ENCODE peak calls at places on chromosomes 16 and 17, in nine cellular contexts. F, E, Q, U, G, T, W, P and C are unnamed samples. For H3K36me3 and H3K27me3, the result is how much of the 10 kb centered on the place peaks cover.

GRCh38 chr16:55154956-55155355 is 169.0 kb upstream of the IRX6 start:
- DNase-seq in F (no peak), E (no peak), Q (no peak), U (no peak), G (no peak), T (no peak), W (no peak), P (no peak), C (no peak)

GRCh38 chr17:66633322-66633965 is 201.5 kb upstream of the CACNG5 start:
- DNase-seq in F (no peak), E (no peak), Q (no peak), U (peak), G (no peak), T (no peak), W (no peak), P (no peak), C (no peak)

GRCh38 chr16:65042966-65043365 is 78.9 kb downstream of the CDH11 start:
- DNase-seq in F (no peak), E (no peak), Q (no peak), U (no peak), G (no peak), T (no peak), W (no peak), P (no peak), C (no peak)

GRCh38 chr17:79042421-79043190 is 18.6 kb downstream of the C1QTNF1 start:
- DNase-seq in F (peak), E (peak), Q (no peak), U (peak), G (peak), T (peak), W (peak), P (no peak), C (peak)

GRCh38 chr16:54431041-54431996 is 144.7 kb upstream of the IRX3 start:
- DNase-seq in F (no peak), E (peak), Q (no peak), U (no peak), G (no peak), T (no peak), W (no peak), P (no peak), C (no peak)

GRCh38 chr17:48219605-48220004 is 112.0 kb downstream of the SNX11 start:
- DNase-seq in F (no peak), E (no peak), Q (no peak), U (no peak), G (no peak), T (no peak), W (no peak), P (no peak), C (peak)

GRCh38 chr16:84007520-84007919 is 35.1 kb downstream of the SLC38A8 start:
- DNase-seq in F (no peak), E (no peak), Q (no peak), U (no peak), G (no peak), T (no peak), W (no peak), P (no peak), C (no peak)

GRCh38 chr17:70040336-70040735 is 34.7 kb upstream of the KCNJ16 start:
- DNase-seq in F (peak), E (peak), Q (no peak), U (no peak), G (no peak), T (no peak), W (no peak), P (no peak), C (no peak)

GRCh38 chr17:9817086-9817485 is 4.8 kb downstream of the GSG1L2 start:
- DNase-seq in F (peak), E (peak), Q (peak), U (no peak), G (no peak), T (no peak), W (peak), P (no peak), C (peak)

GRCh38 chr17:47847341-47848197 is 3.4 kb downstream of the SP6 start:
- DNase-seq in F (no peak), E (no peak), Q (no peak), U (peak), G (no peak), T (no peak), W (no peak), P (no peak), C (peak)

GRCh38 chr17:15782809-15783208 is 50.7 kb downstream of the TBC1D26 start:
- DNase-seq in F (no peak), E (no peak), Q (no peak), U (no peak), G (peak), T (no peak), W (peak), P (no peak), C (peak)

GRCh38 chr17:68074279-68074678 is 38.7 kb downstream of the KPNA2 start:
- DNase-seq in F (no peak), E (no peak), Q (no peak), U (no peak), G (no peak), T (no peak), W (no peak), P (no peak), C (no peak)

GRCh38 chr16:30184430-30185140 is 1.2 kb downstream of the CORO1A start:
- DNase-seq in F (no peak), E (no peak), Q (no peak), U (no peak), G (peak), T (peak), W (peak), P (no peak), C (peak)

GRCh38 chr17:46751425-46751824 is 67.1 kb downstream of the WNT3 start:
- DNase-seq in F (no peak), E (no peak), Q (no peak), U (no peak), G (no peak), T (no peak), W (no peak), P (no peak), C (no peak)

GRCh38 chr17:10743316-10744009 is 13.6 kb upstream of the TMEM220 start:
- DNase-seq in F (peak), E (peak), Q (no peak), U (no peak), G (no peak), T (no peak), W (no peak), P (no peak), C (no peak)

GRCh38 chr16:21598676-21599157 is 660 bp upstream of the METTL9 start:
- DNase-seq in F (no peak), E (no peak), Q (peak), U (no peak), G (no peak), T (no peak), W (no peak), P (no peak), C (peak)

GRCh38 chr17:44414394-44415155 is 25.1 kb upstream of the ITGA2B start:
- DNase-seq in F (no peak), E (no peak), Q (no peak), U (no peak), G (no peak), T (no peak), W (no peak), P (no peak), C (no peak)

GRCh38 chr16:52643006-52643405 is 96.1 kb upstream of the TOX3 start:
- DNase-seq in F (no peak), E (no peak), Q (no peak), U (no peak), G (no peak), T (no peak), W (no peak), P (no peak), C (no peak)

GRCh38 chr16:49516382-49517036 is 142.9 kb downstream of the C16orf78 start:
- DNase-seq in F (no peak), E (no peak), Q (no peak), U (no peak), G (no peak), T (no peak), W (no peak), P (no peak), C (no peak)

GRCh38 chr17:6361733-6362132 is 73.2 kb downstream of the AIPL1 start:
- DNase-seq in F (no peak), E (peak), Q (no peak), U (no peak), G (no peak), T (no peak), W (no peak), P (no peak), C (peak)

GRCh38 chr17:60496051-60496450 is 30.0 kb downstream of the APPBP2 start:
- DNase-seq in F (no peak), E (no peak), Q (no peak), U (no peak), G (no peak), T (no peak), W (no peak), P (no peak), C (no peak)

GRCh38 chr17:80730739-80731138 is 186.1 kb downstream of the RPTOR start:
- DNase-seq in F (no peak), E (no peak), Q (no peak), U (no peak), G (no peak), T (no peak), W (no peak), P (no peak), C (no peak)

GRCh38 chr17:29107933-29108805 is 65.2 kb downstream of the PIPOX start:
- DNase-seq in F (peak), E (peak), Q (peak), U (no peak), G (no peak), T (no peak), W (peak), P (no peak), C (no peak)

GRCh38 chr16:30893082-30893743 is 664 bp downstream of the BCL7C start:
- DNase-seq in F (peak), E (no peak), Q (peak), U (peak), G (peak), T (peak), W (peak), P (no peak), C (peak)

GRCh38 chr17:30605027-30605426 is 127.8 kb downstream of the GOSR1 start:
- DNase-seq in F (no peak), E (no peak), Q (no peak), U (no peak), G (no peak), T (no peak), W (no peak), P (no peak), C (peak)

GRCh38 chr16:66460703-66461102 is 33.6 kb downstream of the BEAN1 start:
- DNase-seq in F (no peak), E (no peak), Q (no peak), U (no peak), G (no peak), T (no peak), W (no peak), P (no peak), C (no peak)

GRCh38 chr17:5562661-5563360 is 21.5 kb downstream of the NLRP1 start:
- DNase-seq in F (no peak), E (no peak), Q (no peak), U (peak), G (no peak), T (no peak), W (no peak), P (no peak), C (no peak)

GRCh38 chr17:37273419-37274051 is 102.2 kb upstream of the C17orf78 start:
- DNase-seq in F (peak), E (no peak), Q (peak), U (no peak), G (no peak), T (peak), W (no peak), P (peak), C (peak)

GRCh38 chr16:87661561-87661960 is 59.3 kb downstream of the JPH3 start:
- DNase-seq in F (no peak), E (peak), Q (peak), U (no peak), G (no peak), T (peak), W (no peak), P (peak), C (peak)

GRCh38 chr16:72986011-72986410 is 61.9 kb downstream of the ZFHX3 start:
- DNase-seq in F (no peak), E (no peak), Q (no peak), U (no peak), G (no peak), T (peak), W (no peak), P (no peak), C (no peak)

GRCh38 chr16:74107795-74108610 is 188.6 kb upstream of the PSMD7 start:
- DNase-seq in F (peak), E (peak), Q (peak), U (no peak), G (no peak), T (peak), W (peak), P (peak), C (peak)

GRCh38 chr17:8062807-8063483 is 24.1 kb downstream of the ALOX15B start:
- DNase-seq in F (no peak), E (no peak), Q (no peak), U (no peak), G (no peak), T (no peak), W (no peak), P (no peak), C (peak)
- H3K4me3 ChIP-seq in F (peak), E (peak), Q (peak), U (no peak), G (no peak), T (no peak), W (no peak), P (no peak), C (peak)

GRCh38 chr17:57640079-57640478 is 105.0 kb downstream of the CCDC182 start:
- DNase-seq in F (no peak), E (no peak), Q (no peak), U (no peak), G (no peak), T (no peak), W (no peak), P (no peak), C (no peak)
- H3K36me3 ChIP-seq in F (under half), E (under half), Q (under half), U (under half), G (under half), T (under half), W (under half), P (under half), C (under half)

DNA sequence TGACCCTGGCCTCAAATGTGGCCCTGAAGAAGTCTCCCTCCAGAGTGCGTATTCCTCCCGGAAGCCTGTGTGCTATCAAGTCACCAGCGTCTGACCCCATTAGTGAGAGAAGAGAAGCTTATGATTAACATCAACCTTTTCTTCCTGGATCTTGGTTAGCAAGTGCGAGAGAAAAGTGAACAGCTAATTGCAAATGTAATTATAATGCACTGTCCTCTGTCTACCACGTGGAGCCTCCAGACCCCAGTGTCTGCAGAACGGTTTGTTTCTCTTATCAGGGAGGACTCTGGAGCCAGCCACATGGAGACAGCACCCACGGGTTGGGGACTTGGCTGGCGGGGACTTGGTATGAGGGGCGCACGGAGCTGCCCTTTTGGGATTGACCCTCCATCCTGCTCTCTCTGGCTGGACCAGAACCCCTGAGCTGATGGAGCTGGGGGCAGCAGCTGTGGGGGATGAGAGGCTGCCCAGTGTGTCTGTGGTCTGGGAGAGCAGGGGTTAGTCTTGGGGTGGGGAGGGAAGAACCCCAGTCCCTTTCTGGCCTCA is 5.7 kb upstream of the TAC4 start:
- DNase-seq in F (no peak), E (no peak), Q (no peak), U (no peak), G (no peak), T (no peak), W (no peak), P (no peak), C (no peak)
- H3K27me3 ChIP-seq in F (under half), E (under half), Q (half or more), U (under half), G (under half), T (under half), W (under half), P (under half), C (under half)

GRCh38 chr17:63626551-63627228 is 4.5 kb downstream of the MAP3K3 start:
- DNase-seq in F (no peak), E (peak), Q (no peak), U (no peak), G (no peak), T (no peak), W (no peak), P (no peak), C (no peak)
- H3K4me3 ChIP-seq in F (no peak), E (peak), Q (no peak), U (no peak), G (no peak), T (no peak), W (no peak), P (no peak), C (no peak)